ENCODE peak calls at places on chromosomes 13 and 19, in seven cellular contexts. T is IMR-90, F is neuronal stem cell, C is H9, B is mesenchymal stem cell, A is trophoblast cell, L is H1. E is an unnamed sample.

GRCh38 chr13:80362488-80362887 is 21.6 kb upstream of the SPRY2 start:
- DNase-seq in T (no peak), F (no peak), C (no peak), B (no peak), A (no peak), L (no peak), E (no peak)

GRCh38 chr19:6579450-6580178 is 11.3 kb downstream of the CD70 start:
- DNase-seq in T (no peak), F (no peak), C (no peak), B (no peak), A (no peak), L (no peak), E (no peak)

GRCh38 chr19:56837892-56838679 is 2.4 kb downstream of the PEG3 start:
- DNase-seq in T (no peak), F (peak), C (no peak), B (no peak), A (peak), L (no peak), E (peak)

GRCh38 chr19:10976200-10976892 is 15.5 kb downstream of the SMARCA4 start:
- DNase-seq in T (no peak), F (no peak), C (no peak), B (no peak), A (peak), L (no peak), E (no peak)

GRCh38 chr13:76917096-76917495 is 30.9 kb upstream of the KCTD12 start:
- DNase-seq in T (peak), F (no peak), C (no peak), B (peak), A (no peak), L (no peak), E (no peak)

GRCh38 chr13:30255696-30256095 is 51.7 kb downstream of the KATNAL1 start:
- DNase-seq in T (no peak), F (no peak), C (no peak), B (no peak), A (no peak), L (no peak), E (no peak)

GRCh38 chr19:41366089-41366488 is 2.1 kb upstream of the B9D2 start:
- DNase-seq in T (no peak), F (no peak), C (no peak), B (no peak), A (no peak), L (no peak), E (no peak)

GRCh38 chr13:70347947-70348620 is 239.8 kb upstream of the KLHL1 start:
- DNase-seq in T (no peak), F (no peak), C (no peak), B (no peak), A (no peak), L (no peak), E (no peak)

GRCh38 chr19:19552811-19553210 is 14.7 kb downstream of the CILP2 start:
- DNase-seq in T (no peak), F (no peak), C (peak), B (peak), A (peak), L (peak), E (peak)

GRCh38 chr13:30752201-30752797 is 17.0 kb downstream of the ALOX5AP start:
- DNase-seq in T (peak), F (no peak), C (no peak), B (peak), A (no peak), L (no peak), E (no peak)

GRCh38 chr13:34361528-34361927 is 543.6 kb downstream of the RFC3 start:
- DNase-seq in T (no peak), F (no peak), C (no peak), B (no peak), A (peak), L (no peak), E (no peak)

DNA sequence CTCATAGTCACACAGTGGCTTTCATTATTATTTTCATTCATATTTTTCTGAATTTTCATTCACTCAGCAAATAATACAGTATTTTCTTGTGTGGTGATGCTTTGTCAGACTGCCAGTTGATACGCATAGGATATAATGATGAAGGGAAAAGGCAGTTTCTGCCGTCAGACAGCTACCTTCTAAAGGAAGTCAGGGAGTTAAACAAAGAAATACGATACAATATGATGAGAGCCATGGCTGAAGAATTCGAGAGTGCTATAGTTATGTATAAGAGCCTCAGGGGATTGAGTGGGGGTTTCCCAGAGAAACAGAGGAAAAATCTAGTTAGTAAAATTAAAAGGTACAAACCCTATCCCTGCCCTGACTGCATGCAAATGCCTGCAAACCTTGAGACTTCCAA is 479.1 kb downstream of the OLFM4 start:
- DNase-seq in T (no peak), F (no peak), C (no peak), B (no peak), A (no peak), L (no peak), E (no peak)
- H3K9ac ChIP-seq in T (no peak), F (no peak), C (no peak), B (no peak), A (no peak), L (no peak), E (no peak)

DNA sequence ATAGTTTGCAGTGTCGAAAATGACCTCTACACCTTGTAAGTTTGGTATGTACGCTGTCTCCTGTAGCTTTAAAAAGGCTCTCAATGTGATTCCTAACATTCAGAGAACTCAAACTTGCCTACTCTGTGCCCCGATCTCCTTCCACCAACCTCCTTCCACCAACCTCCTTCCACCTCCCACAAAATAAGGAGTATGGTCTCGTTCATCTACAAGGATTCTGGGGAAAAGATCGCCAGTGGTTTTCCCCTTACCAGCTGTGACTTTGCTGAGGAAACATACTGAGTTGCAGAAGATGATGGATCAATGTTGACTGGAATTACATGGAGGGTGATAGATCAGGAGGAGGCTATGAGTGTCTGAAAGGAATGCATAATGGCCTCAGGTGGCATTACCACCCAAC is 16.0 kb downstream of the MYO16 start:
- DNase-seq in T (no peak), F (no peak), C (no peak), B (no peak), A (no peak), L (no peak), E (no peak)
- H4K8ac ChIP-seq in T (no peak), F (no peak), C (no peak), B (no peak), A (no peak), L (no peak), E (no peak)

DNA sequence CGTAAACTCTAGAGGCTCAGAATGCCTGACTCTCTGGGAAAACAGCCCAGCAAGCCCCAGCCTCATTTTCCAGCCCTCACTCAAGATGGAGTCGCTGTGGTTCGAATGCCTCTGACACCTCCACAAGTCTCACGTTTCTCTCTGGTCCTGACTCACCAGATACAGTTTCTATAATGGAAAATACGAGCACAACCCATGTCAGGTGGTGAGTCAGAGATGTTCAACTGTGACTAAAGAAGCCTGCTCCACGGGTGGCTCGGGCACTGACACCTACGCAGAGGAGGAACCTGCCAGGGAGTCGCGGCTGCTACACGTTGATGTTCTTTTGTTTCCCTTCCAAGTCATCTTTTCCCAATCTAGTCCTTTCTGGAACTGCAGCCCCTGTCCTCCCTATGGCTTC is 87.1 kb upstream of the STK24 start:
- DNase-seq in T (peak), F (no peak), C (no peak), B (peak), A (peak), L (no peak), E (peak)
- H3K9ac ChIP-seq in T (no peak), F (no peak), C (no peak), B (no peak), A (no peak), L (no peak), E (no peak)

GRCh38 chr13:50459046-50459445 is 384.4 kb downstream of the DLEU7 start:
- DNase-seq in T (no peak), F (no peak), C (no peak), B (no peak), A (peak), L (no peak), E (no peak)

GRCh38 chr13:50457430-50458393 is 385.8 kb downstream of the DLEU7 start:
- DNase-seq in T (no peak), F (no peak), C (no peak), B (no peak), A (peak), L (no peak), E (no peak)

GRCh38 chr13:50452761-50453160 is 390.7 kb downstream of the DLEU7 start:
- DNase-seq in T (no peak), F (no peak), C (no peak), B (no peak), A (no peak), L (no peak), E (no peak)

GRCh38 chr13:50453238-50453637 is 390.3 kb downstream of the DLEU7 start:
- DNase-seq in T (peak), F (no peak), C (no peak), B (no peak), A (no peak), L (no peak), E (no peak)

DNA sequence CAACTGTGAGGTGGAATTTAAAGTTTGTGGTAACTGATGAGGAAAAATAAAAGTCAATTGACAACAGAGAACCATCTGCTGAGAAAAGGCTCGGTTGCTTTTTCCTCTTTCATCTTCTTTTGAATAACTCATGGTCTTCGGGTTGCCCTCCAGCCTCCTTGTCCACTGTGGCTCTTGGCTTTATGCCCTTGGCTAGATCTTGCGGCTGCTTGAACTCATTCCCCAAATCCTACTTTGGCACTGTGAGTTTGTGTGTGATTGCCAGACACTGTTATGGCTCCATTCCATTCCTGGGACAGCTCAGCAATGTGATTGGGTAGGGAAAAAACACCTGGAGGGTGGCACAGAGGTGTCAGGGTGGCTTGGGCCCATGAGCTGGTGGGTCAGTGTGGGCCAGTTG is 387.4 kb downstream of the DLEU7 start:
- DNase-seq in T (no peak), F (no peak), C (no peak), B (no peak), A (no peak), L (no peak), E (no peak)
- H4K8ac ChIP-seq in T (no peak), F (no peak), C (no peak), B (no peak), A (no peak), L (no peak), E (no peak)

DNA sequence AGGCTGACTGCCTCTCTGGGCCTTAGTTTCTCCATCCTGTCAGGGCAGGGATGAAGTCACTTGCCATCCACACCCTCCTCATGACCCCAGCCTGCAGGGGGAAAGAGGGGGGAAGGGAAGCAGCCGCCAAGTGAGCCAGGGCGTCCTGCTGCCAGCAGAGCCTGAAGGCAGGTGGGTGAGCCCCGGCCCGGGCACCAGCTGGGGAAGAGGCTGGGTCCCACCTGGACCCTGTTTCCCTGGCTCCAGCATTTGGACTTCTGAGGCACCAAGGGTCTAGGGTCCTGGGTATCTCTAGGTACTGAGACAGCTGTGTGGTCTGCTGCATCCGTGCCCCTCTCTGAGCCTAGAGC is 855 bp downstream of the ADAMTSL5 start:
- DNase-seq in T (no peak), F (no peak), C (no peak), B (no peak), A (no peak), L (no peak), E (no peak)
- H3K9ac ChIP-seq in T (no peak), F (no peak), C (no peak), B (no peak), A (no peak), L (no peak), E (no peak)

DNA sequence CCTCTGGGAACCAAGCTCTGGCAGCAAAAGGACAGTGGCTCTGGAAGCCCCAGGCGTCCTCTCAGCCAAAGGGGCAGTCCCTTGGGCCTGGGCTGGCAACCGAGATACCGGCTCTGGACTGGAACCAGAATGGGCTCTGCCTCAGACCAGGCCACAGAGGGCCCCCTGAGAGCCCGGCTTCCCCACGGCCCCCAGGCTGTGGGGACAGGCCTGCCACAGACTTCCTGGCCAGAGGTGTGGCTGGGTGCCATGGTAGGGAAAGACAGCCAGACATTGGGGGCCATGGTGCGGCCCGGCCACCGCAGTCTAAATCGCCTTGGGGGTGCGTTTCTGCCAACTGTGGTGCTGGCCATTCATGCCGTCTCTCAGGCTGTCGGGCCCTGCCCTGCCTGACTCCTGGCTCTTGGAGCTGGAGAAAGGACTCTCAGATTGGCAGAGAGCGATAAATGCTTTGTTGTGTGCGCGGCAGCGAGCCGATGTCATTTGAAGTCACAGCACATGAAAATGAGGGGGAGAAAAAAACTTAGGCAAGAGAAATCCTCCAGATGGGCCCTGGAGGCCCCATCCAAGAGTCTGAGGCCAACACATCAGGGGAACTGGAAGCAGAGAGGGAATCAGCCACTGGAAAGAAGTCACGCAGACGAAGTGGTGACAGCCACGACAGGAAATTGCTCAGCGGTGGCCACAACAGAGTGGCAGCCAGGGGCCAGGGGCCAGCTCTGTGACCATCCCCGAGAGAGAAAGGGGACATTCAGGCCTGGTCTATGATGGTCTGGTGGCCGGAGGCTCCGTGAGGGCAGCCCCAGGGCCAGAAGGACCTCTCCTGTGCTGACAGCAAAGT is 26.5 kb downstream of the SH3GL1 start:
- DNase-seq in T (peak), F (no peak), C (no peak), B (peak), A (no peak), L (no peak), E (no peak)
- H4K8ac ChIP-seq in T (peak), F (no peak), C (no peak), B (peak), A (peak), L (no peak), E (no peak)

GRCh38 chr19:35266904-35267817 is 1.6 kb upstream of the USF2 start:
- DNase-seq in T (peak), F (no peak), C (peak), B (peak), A (peak), L (peak), E (peak)
- H3K9ac ChIP-seq in T (peak), F (peak), C (peak), B (peak), A (peak), L (peak), E (peak)

DNA sequence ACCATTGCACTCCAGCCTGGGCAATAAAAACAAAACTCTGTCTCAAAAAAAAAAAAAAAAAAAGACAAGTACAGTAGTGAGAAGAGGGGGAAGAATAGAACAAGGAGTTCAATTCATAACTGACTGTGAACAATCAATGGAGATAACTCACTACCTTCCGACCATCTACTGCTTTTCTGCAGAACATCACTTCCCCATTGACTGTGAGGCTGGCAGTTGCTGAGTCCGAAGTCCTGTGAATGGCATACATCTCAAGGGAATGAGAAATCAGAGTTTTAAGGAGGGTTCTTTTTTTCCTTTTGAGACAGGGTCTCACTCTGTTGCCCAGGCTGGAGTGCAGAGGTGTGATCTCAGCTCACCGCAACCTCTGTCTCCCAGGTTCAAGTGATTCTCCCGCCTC is 11.2 kb downstream of the ZNF565 start:
- DNase-seq in T (no peak), F (no peak), C (no peak), B (no peak), A (no peak), L (no peak), E (no peak)
- H4K8ac ChIP-seq in T (no peak), F (no peak), C (no peak), B (no peak), A (no peak), L (no peak), E (no peak)